ENCODE peak calls at places on chromosomes 6 and 20, in four cellular contexts. I is Panc1, G is K562, Q is HCT116. D is an unnamed sample.
A peak's percentile ranks its signal among the peaks of the same experiment; 100 is the strongest.

GRCh38 chr20:14622796-14623195 is 285.4 kb upstream of the FLRT3 start:
- DNase-seq in Q (peak; percentile 15), I (no peak), G (no peak), D (peak; percentile 27)

GRCh38 chr6:111703723-111704122 is 98.0 kb upstream of the TRAF3IP2 start:
- DNase-seq in G (no peak), I (no peak), Q (no peak), D (no peak)

GRCh38 chr6:10429638-10430427 is 15.0 kb upstream of the TFAP2A start:
- DNase-seq in Q (no peak), I (no peak), G (peak; percentile 46), D (peak; percentile 50)

GRCh38 chr20:1345030-1345755 is 16.3 kb upstream of the SDCBP2 start:
- DNase-seq in Q (no peak), I (no peak), G (no peak), D (no peak)

GRCh38 chr20:58531063-58531462 is 15.9 kb upstream of the APCDD1L start:
- DNase-seq in G (no peak), I (no peak), Q (no peak), D (no peak)

GRCh38 chr20:62685781-62686555 is 22.7 kb upstream of the NTSR1 start:
- DNase-seq in G (peak; percentile 54), I (no peak), Q (no peak), D (peak; percentile 24)

GRCh38 chr20:64116541-64117423 is 9.4 kb upstream of the NPBWR2 start:
- DNase-seq in Q (no peak), G (no peak), I (no peak), D (no peak)

GRCh38 chr6:39137235-39137634 is 22.2 kb upstream of the SAYSD1 start:
- DNase-seq in G (peak; percentile 63), I (no peak), Q (no peak), D (peak; percentile 54)

GRCh38 chr20:56986931-56987720 is 279.3 kb downstream of the BMP7 start:
- DNase-seq in G (no peak), Q (no peak), I (no peak), D (no peak)

GRCh38 chr6:159422041-159422984 is 253.1 kb downstream of the FNDC1 start:
- DNase-seq in G (no peak), Q (no peak), I (no peak), D (no peak)

GRCh38 chr6:43737272-43738081 is 32.5 kb upstream of the VEGFA start:
- DNase-seq in I (no peak), G (no peak), Q (no peak), D (no peak)

GRCh38 chr6:42394881-42395620 is 56.7 kb downstream of the TRERF1 start:
- DNase-seq in G (no peak), I (no peak), Q (no peak), D (no peak)

GRCh38 chr6:45200510-45200909 is 127.6 kb upstream of the RUNX2 start:
- DNase-seq in I (no peak), G (no peak), Q (no peak), D (peak; percentile 71)

GRCh38 chr6:23106951-23107350 is 537.6 kb downstream of the HDGFL1 start:
- DNase-seq in G (no peak), Q (no peak), I (no peak), D (no peak)

GRCh38 chr6:45746046-45746445 is 269.6 kb downstream of the CLIC5 start:
- DNase-seq in I (no peak), Q (no peak), G (no peak), D (no peak)

GRCh38 chr6:169968541-169969270 is 217.3 kb downstream of the ERMARD start:
- DNase-seq in G (no peak), I (no peak), Q (no peak), D (no peak)

GRCh38 chr20:43915209-43916072 is 789 bp downstream of the TOX2 start:
- DNase-seq in I (no peak), G (no peak), Q (no peak), D (no peak)

GRCh38 chr6:127462391-127462790 is 3.2 kb upstream of the KIAA0408 start:
- DNase-seq in G (no peak), I (no peak), Q (no peak), D (no peak)

GRCh38 chr6:168363811-168364792 is 44.5 kb upstream of the DACT2 start:
- DNase-seq in Q (no peak), I (no peak), G (no peak), D (no peak)

GRCh38 chr6:138278326-138278725 is 60.0 kb upstream of the PBOV1 start:
- DNase-seq in Q (no peak), I (no peak), G (no peak), D (peak; percentile 64)

GRCh38 chr20:35307666-35308653 is 15.7 kb upstream of the FAM83C start:
- DNase-seq in Q (no peak), G (no peak), I (no peak), D (no peak)

GRCh38 chr6:109456710-109457595 is 1.4 kb upstream of the MICAL1 start:
- DNase-seq in G (no peak), Q (no peak), I (no peak), D (no peak)

GRCh38 chr6:29818892-29819291 is 8.7 kb upstream of the HLA-G start:
- DNase-seq in I (no peak), Q (no peak), G (no peak), D (no peak)

GRCh38 chr6:108133594-108134179 is 32.1 kb upstream of the NR2E1 start:
- DNase-seq in Q (peak; percentile 66), I (no peak), G (peak; percentile 45), D (peak; percentile 86)

GRCh38 chr6:51019785-51020184 is 201.1 kb downstream of the TFAP2B start:
- DNase-seq in I (no peak), Q (no peak), G (no peak), D (no peak)

GRCh38 chr6:105921781-105922180 is 164.4 kb upstream of the PRDM1 start:
- DNase-seq in Q (no peak), G (no peak), I (no peak), D (no peak)

GRCh38 chr6:89985744-89986493 is 91.7 kb downstream of the GJA10 start:
- DNase-seq in I (no peak), G (peak; percentile 14), Q (no peak), D (no peak)

GRCh38 chr6:70474751-70475150 is 61.4 kb downstream of the FAM135A start:
- DNase-seq in I (no peak), Q (no peak), G (peak; percentile 8), D (peak; percentile 4)

GRCh38 chr6:70479236-70479635 is 65.9 kb downstream of the FAM135A start:
- DNase-seq in G (no peak), Q (no peak), I (no peak), D (no peak)
- TF ChIP-seq TCF7L2 in G (no peak), Q (no peak), I (no peak), D (no peak)

GRCh38 chr6:74213995-74214394 is 518.0 kb downstream of the CD109 start:
- DNase-seq in G (no peak), I (no peak), Q (no peak), D (no peak)
- TF ChIP-seq TCF7L2 in G (no peak), I (no peak), Q (no peak), D (no peak)

GRCh38 chr6:69914015-69914485 is 47.7 kb downstream of the COL19A1 start:
- DNase-seq in I (no peak), Q (no peak), G (no peak), D (no peak)

GRCh38 chr6:69918766-69919165 is 52.4 kb downstream of the COL19A1 start:
- DNase-seq in I (no peak), G (no peak), Q (no peak), D (no peak)

GRCh38 chr6:69915346-69915745 is 49.0 kb downstream of the COL19A1 start:
- DNase-seq in G (no peak), Q (no peak), I (no peak), D (no peak)

GRCh38 chr6:69913361-69913760 is 47.0 kb downstream of the COL19A1 start:
- DNase-seq in G (no peak), I (no peak), Q (no peak), D (no peak)

GRCh38 chr6:69917834-69918233 is 51.5 kb downstream of the COL19A1 start:
- DNase-seq in G (no peak), I (no peak), Q (peak; percentile 45), D (no peak)
- TF ChIP-seq TCF7L2 in G (no peak), I (no peak), Q (no peak), D (no peak)

DNA sequence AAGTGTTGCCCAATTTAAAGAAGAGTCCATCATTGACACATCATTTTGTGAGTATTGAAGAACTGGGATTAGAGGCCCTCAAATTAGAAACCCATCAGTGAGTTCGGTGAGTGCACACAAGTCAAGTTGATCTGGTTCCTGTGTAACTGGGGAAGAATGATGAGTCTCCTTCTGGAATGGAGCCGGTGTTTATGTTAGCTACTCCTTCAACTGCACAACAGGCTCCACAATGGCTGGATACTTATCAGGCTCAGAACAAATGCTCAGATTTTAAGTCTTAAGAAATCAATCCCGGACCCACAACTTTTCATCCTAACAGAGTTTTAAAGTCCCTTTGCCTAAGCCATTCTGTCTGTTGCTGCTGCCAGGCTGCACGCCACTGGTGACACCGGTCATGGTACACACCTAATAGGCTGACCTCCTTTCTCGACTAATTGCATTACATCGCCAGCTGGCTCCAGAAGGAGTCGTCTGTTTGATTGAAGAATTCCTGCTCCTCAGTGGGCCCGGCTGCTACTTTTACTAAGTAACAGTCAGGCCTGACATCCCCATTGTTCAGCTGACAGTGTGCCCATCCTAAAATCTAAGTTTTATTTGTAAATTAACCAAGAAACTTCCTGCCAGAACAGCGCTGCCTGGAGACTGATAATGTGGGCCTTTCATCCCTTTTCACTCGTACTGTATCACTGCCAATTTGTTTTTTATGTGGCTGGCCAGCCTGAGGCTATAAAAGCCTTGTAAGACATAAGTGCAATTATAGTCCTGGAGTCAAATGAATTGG is 130.4 kb downstream of the INSM1 start:
- DNase-seq in Q (no peak), I (no peak), G (no peak), D (no peak)
- TF ChIP-seq TCF7L2 in Q (no peak), I (peak; percentile 32), G (no peak), D (no peak)

GRCh38 chr6:100479180-100480035 is 14.7 kb upstream of the SIM1 start:
- DNase-seq in I (peak; percentile 57), Q (peak; percentile 54), G (peak; percentile 53), D (peak; percentile 27)
- TF ChIP-seq TCF7L2 in I (no peak), Q (no peak), G (no peak), D (no peak)

GRCh38 chr6:27281569-27281968 is 30.5 kb downstream of the POM121L2 start:
- DNase-seq in I (no peak), Q (no peak), G (no peak), D (no peak)
- TF ChIP-seq TCF7L2 in I (no peak), Q (no peak), G (no peak), D (no peak)

DNA sequence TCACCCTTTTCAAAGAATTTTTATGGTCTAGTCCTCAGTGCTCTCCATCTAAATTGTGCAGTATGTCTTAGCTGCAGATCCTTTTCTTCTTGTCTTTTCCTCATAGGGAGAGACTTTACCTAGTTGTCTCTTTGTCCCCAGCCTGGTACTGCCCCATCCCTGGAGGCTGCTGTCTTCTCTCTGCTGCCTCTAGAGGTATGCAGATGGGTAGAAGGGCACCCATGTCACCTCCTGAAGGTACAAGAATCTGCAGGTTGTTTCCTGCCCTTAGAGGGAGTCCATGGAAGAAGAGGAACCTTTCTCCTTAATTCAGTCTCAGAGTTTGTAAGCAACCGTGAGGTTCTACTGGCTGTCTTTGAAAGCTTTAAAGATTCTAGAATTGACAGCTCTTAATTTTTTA is 39.1 kb downstream of the MCM8 start:
- DNase-seq in I (no peak), G (no peak), Q (no peak), D (no peak)
- TF ChIP-seq TCF7L2 in I (no peak), G (no peak), Q (no peak), D (no peak)

GRCh38 chr6:118187568-118188164 is 280.6 kb downstream of the SLC35F1 start:
- DNase-seq in G (no peak), I (no peak), Q (no peak), D (no peak)
- TF ChIP-seq TCF7L2 in G (no peak), I (no peak), Q (no peak), D (no peak)